ENCODE peak calls at places on chromosomes 16 and 17, in four cellular contexts. One of them, this sample, is unnamed.

GRCh38 chr17:50101346-50102163 is 6.4 kb downstream of the PDK2 start:
- DNase-seq in fibroblast of mammary gland: no peak
- DNase-seq in fibroblast of lung: no peak
- DNase-seq in left ventricle myocardium inferior: peak
- DNase-seq in this sample: no peak

GRCh38 chr17:79836952-79837887 is 2.0 kb downstream of the CBX4 start:
- DNase-seq in fibroblast of lung: peak
- DNase-seq in left ventricle myocardium inferior: peak
- DNase-seq in fibroblast of mammary gland: peak
- DNase-seq in this sample: peak

GRCh38 chr17:58822148-58823050 is 66.7 kb downstream of the PPM1E start:
- DNase-seq in left ventricle myocardium inferior: no peak
- DNase-seq in fibroblast of mammary gland: peak
- DNase-seq in fibroblast of lung: no peak
- DNase-seq in this sample: no peak

GRCh38 chr17:60952747-60953146 is 275.1 kb downstream of the BCAS3 start:
- DNase-seq in fibroblast of mammary gland: no peak
- DNase-seq in left ventricle myocardium inferior: no peak
- DNase-seq in fibroblast of lung: no peak
- DNase-seq in this sample: no peak

GRCh38 chr16:83887564-83887963 is 11.4 kb upstream of the MLYCD start:
- DNase-seq in fibroblast of mammary gland: peak
- DNase-seq in fibroblast of lung: no peak
- DNase-seq in left ventricle myocardium inferior: no peak
- DNase-seq in this sample: no peak

GRCh38 chr17:27457731-27458523 is 1.7 kb downstream of the KSR1 start:
- DNase-seq in left ventricle myocardium inferior: no peak
- DNase-seq in fibroblast of mammary gland: no peak
- DNase-seq in fibroblast of lung: no peak
- DNase-seq in this sample: no peak

GRCh38 chr16:84810518-84811273 is 9.1 kb upstream of the CRISPLD2 start:
- DNase-seq in left ventricle myocardium inferior: no peak
- DNase-seq in fibroblast of mammary gland: peak
- DNase-seq in fibroblast of lung: peak
- DNase-seq in this sample: no peak

GRCh38 chr17:35283767-35284166 is 40.9 kb downstream of the SLFN5 start:
- DNase-seq in fibroblast of lung: no peak
- DNase-seq in fibroblast of mammary gland: no peak
- DNase-seq in left ventricle myocardium inferior: no peak
- DNase-seq in this sample: no peak

GRCh38 chr16:27326738-27327585 is 13.2 kb downstream of the IL4R start:
- DNase-seq in left ventricle myocardium inferior: peak
- DNase-seq in fibroblast of mammary gland: peak
- DNase-seq in fibroblast of lung: peak
- DNase-seq in this sample: no peak

GRCh38 chr16:81642943-81643342 is 136.1 kb upstream of the PLCG2 start:
- DNase-seq in fibroblast of lung: no peak
- DNase-seq in fibroblast of mammary gland: no peak
- DNase-seq in left ventricle myocardium inferior: no peak
- DNase-seq in this sample: no peak

GRCh38 chr16:81647527-81647926 is 131.6 kb upstream of the PLCG2 start:
- DNase-seq in left ventricle myocardium inferior: no peak
- DNase-seq in fibroblast of lung: peak
- DNase-seq in fibroblast of mammary gland: peak
- DNase-seq in this sample: no peak

GRCh38 chr16:81645925-81646324 is 133.2 kb upstream of the PLCG2 start:
- DNase-seq in left ventricle myocardium inferior: no peak
- DNase-seq in fibroblast of lung: no peak
- DNase-seq in fibroblast of mammary gland: no peak
- DNase-seq in this sample: no peak

GRCh38 chr16:81646561-81646960 is 132.5 kb upstream of the PLCG2 start:
- DNase-seq in left ventricle myocardium inferior: no peak
- DNase-seq in fibroblast of lung: peak
- DNase-seq in fibroblast of mammary gland: peak
- DNase-seq in this sample: no peak

GRCh38 chr16:81645303-81645702 is 133.8 kb upstream of the PLCG2 start:
- DNase-seq in left ventricle myocardium inferior: peak
- DNase-seq in fibroblast of mammary gland: peak
- DNase-seq in fibroblast of lung: peak
- DNase-seq in this sample: peak
- H3K4me3 ChIP-seq in left ventricle myocardium inferior: peak
- H3K4me3 ChIP-seq in fibroblast of mammary gland: no peak
- H3K4me3 ChIP-seq in fibroblast of lung: no peak
- H3K4me3 ChIP-seq in this sample: no peak

GRCh38 chr16:86514656-86515376 is 4.5 kb downstream of the FOXF1 start:
- DNase-seq in fibroblast of lung: no peak
- DNase-seq in fibroblast of mammary gland: no peak
- DNase-seq in left ventricle myocardium inferior: no peak
- DNase-seq in this sample: no peak

GRCh38 chr16:86515420-86515779 is 5.1 kb downstream of the FOXF1 start:
- DNase-seq in left ventricle myocardium inferior: no peak
- DNase-seq in fibroblast of mammary gland: no peak
- DNase-seq in fibroblast of lung: peak
- DNase-seq in this sample: no peak

GRCh38 chr16:86517033-86517432 is 6.7 kb downstream of the FOXF1 start:
- DNase-seq in fibroblast of mammary gland: no peak
- DNase-seq in left ventricle myocardium inferior: no peak
- DNase-seq in fibroblast of lung: no peak
- DNase-seq in this sample: no peak

GRCh38 chr16:86516618-86517003 is 6.3 kb downstream of the FOXF1 start:
- DNase-seq in fibroblast of mammary gland: no peak
- DNase-seq in fibroblast of lung: peak
- DNase-seq in left ventricle myocardium inferior: no peak
- DNase-seq in this sample: no peak

GRCh38 chr16:86515780-86516617 is 5.7 kb downstream of the FOXF1 start:
- DNase-seq in fibroblast of mammary gland: peak
- DNase-seq in left ventricle myocardium inferior: no peak
- DNase-seq in fibroblast of lung: peak
- DNase-seq in this sample: no peak
- H3K4me3 ChIP-seq in fibroblast of mammary gland: peak
- H3K4me3 ChIP-seq in left ventricle myocardium inferior: peak
- H3K4me3 ChIP-seq in fibroblast of lung: peak
- H3K4me3 ChIP-seq in this sample: no peak

DNA sequence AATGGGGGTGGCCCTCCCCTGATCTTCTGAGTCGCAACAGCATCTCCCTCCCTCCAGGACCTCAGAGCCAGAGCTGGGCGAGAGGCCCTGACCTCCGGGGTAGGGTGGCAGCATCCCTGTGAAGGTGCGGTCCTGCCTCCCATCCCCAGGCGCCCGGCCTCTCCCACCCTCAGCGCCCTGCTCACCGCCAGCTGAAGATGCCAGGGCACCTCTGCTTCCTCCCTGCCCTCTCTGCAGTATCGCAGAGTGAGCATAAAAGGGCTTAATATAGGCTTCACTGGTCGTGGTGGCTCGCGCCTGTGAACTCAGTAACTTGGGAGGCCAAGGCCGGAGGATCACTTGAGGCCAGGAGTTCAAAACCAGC is 10.7 kb upstream of the MPP2 start:
- DNase-seq in fibroblast of mammary gland: no peak
- DNase-seq in fibroblast of lung: no peak
- DNase-seq in left ventricle myocardium inferior: no peak
- DNase-seq in this sample: no peak
- H3K4me3 ChIP-seq in fibroblast of mammary gland: no peak
- H3K4me3 ChIP-seq in fibroblast of lung: no peak
- H3K4me3 ChIP-seq in left ventricle myocardium inferior: peak
- H3K4me3 ChIP-seq in this sample: no peak

DNA sequence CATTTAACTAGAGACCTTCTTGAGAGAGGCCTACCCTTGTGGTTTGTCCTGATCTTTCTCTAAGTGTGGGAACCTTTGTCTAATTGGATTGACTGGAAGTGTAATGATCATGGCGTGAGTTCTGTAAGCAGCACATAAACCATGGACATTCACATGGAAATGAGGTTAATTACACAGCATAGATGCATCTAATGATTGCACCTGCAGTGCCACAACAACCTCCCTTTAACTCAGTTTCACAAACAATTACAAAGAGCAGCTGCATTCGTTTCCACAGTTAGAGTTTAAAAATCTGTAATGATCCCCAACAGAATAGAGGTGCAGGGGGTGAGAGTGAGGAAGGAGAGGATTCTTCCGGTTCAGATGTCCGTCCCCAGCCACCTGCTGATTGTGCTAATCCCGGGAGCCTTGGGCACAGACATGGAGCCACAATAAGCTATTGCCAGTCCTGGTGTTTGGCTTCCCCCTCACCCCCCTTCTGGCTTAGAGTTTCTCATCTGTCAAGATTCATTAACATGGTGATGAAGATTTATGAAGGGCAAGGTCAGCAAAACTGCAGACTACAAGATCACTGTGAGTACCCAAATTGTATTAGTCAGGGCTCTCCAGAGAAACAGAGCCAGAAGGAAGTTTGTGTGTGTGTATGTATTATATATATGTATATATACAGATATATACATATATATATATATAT is 659.2 kb upstream of the SOX9 start:
- DNase-seq in fibroblast of mammary gland: no peak
- DNase-seq in left ventricle myocardium inferior: no peak
- DNase-seq in fibroblast of lung: no peak
- DNase-seq in this sample: no peak
- H3K4me3 ChIP-seq in fibroblast of mammary gland: no peak
- H3K4me3 ChIP-seq in left ventricle myocardium inferior: no peak
- H3K4me3 ChIP-seq in fibroblast of lung: no peak
- H3K4me3 ChIP-seq in this sample: no peak

GRCh38 chr17:4978720-4979119 is 8.8 kb downstream of the CAMTA2 start:
- DNase-seq in fibroblast of lung: no peak
- DNase-seq in left ventricle myocardium inferior: no peak
- DNase-seq in fibroblast of mammary gland: no peak
- DNase-seq in this sample: no peak

GRCh38 chr17:4986403-4986802 is 1.1 kb downstream of the CAMTA2 start:
- DNase-seq in fibroblast of mammary gland: peak
- DNase-seq in fibroblast of lung: no peak
- DNase-seq in left ventricle myocardium inferior: no peak
- DNase-seq in this sample: no peak

GRCh38 chr17:4980644-4981216 is 6.7 kb downstream of the CAMTA2 start:
- DNase-seq in fibroblast of lung: peak
- DNase-seq in fibroblast of mammary gland: peak
- DNase-seq in left ventricle myocardium inferior: no peak
- DNase-seq in this sample: no peak
- H3K4me3 ChIP-seq in fibroblast of lung: no peak
- H3K4me3 ChIP-seq in fibroblast of mammary gland: no peak
- H3K4me3 ChIP-seq in left ventricle myocardium inferior: no peak
- H3K4me3 ChIP-seq in this sample: no peak

GRCh38 chr17:37310940-37311339 is 64.8 kb upstream of the C17orf78 start:
- DNase-seq in fibroblast of lung: peak
- DNase-seq in left ventricle myocardium inferior: no peak
- DNase-seq in fibroblast of mammary gland: no peak
- DNase-seq in this sample: no peak
- H3K4me3 ChIP-seq in fibroblast of lung: no peak
- H3K4me3 ChIP-seq in left ventricle myocardium inferior: no peak
- H3K4me3 ChIP-seq in fibroblast of mammary gland: no peak
- H3K4me3 ChIP-seq in this sample: no peak

This sample was measured in LNCaP clone FGC.